ENCODE peak calls at places on chromosomes 16 and 17, in seven cellular contexts. One of them, this sample, is unnamed.

GRCh38 chr17:37064166-37064565 is 115.4 kb downstream of the AATF start:
- DNase-seq in HepG2: no peak
- DNase-seq in H1: no peak
- DNase-seq in suprapubic skin: peak
- DNase-seq in transverse colon: no peak
- DNase-seq in K562: no peak
- DNase-seq in GM12878: no peak
- DNase-seq in this sample: peak

GRCh38 chr17:52027081-52027480 is 131.4 kb downstream of the CA10 start:
- DNase-seq in transverse colon: no peak
- DNase-seq in K562: no peak
- DNase-seq in GM12878: no peak
- DNase-seq in H1: no peak
- DNase-seq in suprapubic skin: no peak
- DNase-seq in HepG2: no peak
- DNase-seq in this sample: no peak

GRCh38 chr17:68200689-68201424 is 47.0 kb upstream of the AMZ2 start:
- DNase-seq in suprapubic skin: peak
- DNase-seq in H1: peak
- DNase-seq in HepG2: peak
- DNase-seq in transverse colon: peak
- DNase-seq in K562: peak
- DNase-seq in GM12878: no peak
- DNase-seq in this sample: peak

GRCh38 chr17:47324224-47325020 is 667 bp downstream of the EFCAB13 start:
- DNase-seq in H1: no peak
- DNase-seq in K562: peak
- DNase-seq in suprapubic skin: peak
- DNase-seq in GM12878: peak
- DNase-seq in HepG2: no peak
- DNase-seq in transverse colon: peak
- DNase-seq in this sample: peak

GRCh38 chr17:8084250-8084649 is 3.3 kb downstream of the ALOX12B start:
- DNase-seq in GM12878: no peak
- DNase-seq in H1: no peak
- DNase-seq in suprapubic skin: no peak
- DNase-seq in HepG2: no peak
- DNase-seq in transverse colon: no peak
- DNase-seq in K562: no peak
- DNase-seq in this sample: no peak

GRCh38 chr17:39150104-39150634 is 1.3 kb downstream of the PLXDC1 start:
- DNase-seq in suprapubic skin: no peak
- DNase-seq in H1: no peak
- DNase-seq in K562: no peak
- DNase-seq in transverse colon: no peak
- DNase-seq in HepG2: no peak
- DNase-seq in GM12878: no peak
- DNase-seq in this sample: no peak

GRCh38 chr17:47742319-47743181 is 9.5 kb downstream of the TBX21 start:
- DNase-seq in suprapubic skin: peak
- DNase-seq in K562: peak
- DNase-seq in H1: no peak
- DNase-seq in transverse colon: no peak
- DNase-seq in HepG2: peak
- DNase-seq in GM12878: no peak
- DNase-seq in this sample: no peak

GRCh38 chr17:78748730-78749317 is 33.2 kb downstream of the CYTH1 start:
- DNase-seq in transverse colon: peak
- DNase-seq in H1: no peak
- DNase-seq in GM12878: peak
- DNase-seq in suprapubic skin: peak
- DNase-seq in K562: peak
- DNase-seq in HepG2: peak
- DNase-seq in this sample: peak

GRCh38 chr16:69747115-69747514 is 7.6 kb downstream of the NOB1 start:
- DNase-seq in K562: no peak
- DNase-seq in HepG2: no peak
- DNase-seq in transverse colon: no peak
- DNase-seq in H1: no peak
- DNase-seq in suprapubic skin: no peak
- DNase-seq in GM12878: no peak
- DNase-seq in this sample: no peak

GRCh38 chr16:89373355-89374110 is 116.8 kb downstream of the ANKRD11 start:
- DNase-seq in K562: no peak
- DNase-seq in suprapubic skin: no peak
- DNase-seq in HepG2: no peak
- DNase-seq in H1: no peak
- DNase-seq in GM12878: no peak
- DNase-seq in transverse colon: no peak
- DNase-seq in this sample: no peak

GRCh38 chr16:54150861-54151260 is 135.7 kb downstream of the IRX3 start:
- DNase-seq in transverse colon: no peak
- DNase-seq in K562: no peak
- DNase-seq in HepG2: no peak
- DNase-seq in suprapubic skin: no peak
- DNase-seq in H1: no peak
- DNase-seq in GM12878: no peak
- DNase-seq in this sample: no peak

GRCh38 chr16:8295436-8295835 is 294.9 kb downstream of the TMEM114 start:
- DNase-seq in H1: no peak
- DNase-seq in suprapubic skin: no peak
- DNase-seq in transverse colon: no peak
- DNase-seq in GM12878: no peak
- DNase-seq in HepG2: no peak
- DNase-seq in K562: no peak
- DNase-seq in this sample: no peak

GRCh38 chr17:78674595-78675315 is 97.6 kb upstream of the DNAH17 start:
- DNase-seq in GM12878: no peak
- DNase-seq in H1: no peak
- DNase-seq in HepG2: no peak
- DNase-seq in transverse colon: no peak
- DNase-seq in suprapubic skin: no peak
- DNase-seq in K562: peak
- DNase-seq in this sample: no peak

GRCh38 chr17:49108318-49108717 is 24.3 kb upstream of the B4GALNT2 start:
- DNase-seq in transverse colon: no peak
- DNase-seq in K562: no peak
- DNase-seq in suprapubic skin: no peak
- DNase-seq in GM12878: no peak
- DNase-seq in H1: no peak
- DNase-seq in HepG2: no peak
- DNase-seq in this sample: peak

GRCh38 chr17:15490634-15491261 is 23.3 kb upstream of the CDRT4 start:
- DNase-seq in suprapubic skin: peak
- DNase-seq in GM12878: no peak
- DNase-seq in transverse colon: peak
- DNase-seq in H1: peak
- DNase-seq in HepG2: no peak
- DNase-seq in K562: peak
- DNase-seq in this sample: no peak

GRCh38 chr16:17340804-17341203 is 130.0 kb downstream of the XYLT1 start:
- DNase-seq in transverse colon: no peak
- DNase-seq in K562: no peak
- DNase-seq in suprapubic skin: no peak
- DNase-seq in GM12878: no peak
- DNase-seq in H1: no peak
- DNase-seq in HepG2: no peak
- DNase-seq in this sample: no peak

GRCh38 chr17:81395600-81396277 is 482 bp downstream of the BAHCC1 start:
- DNase-seq in H1: no peak
- DNase-seq in K562: no peak
- DNase-seq in HepG2: no peak
- DNase-seq in GM12878: no peak
- DNase-seq in suprapubic skin: no peak
- DNase-seq in transverse colon: no peak
- DNase-seq in this sample: no peak

GRCh38 chr17:55264640-55265298 is at the start of gene HLF:
- DNase-seq in transverse colon: peak
- DNase-seq in H1: peak
- DNase-seq in suprapubic skin: peak
- DNase-seq in HepG2: peak
- DNase-seq in GM12878: no peak
- DNase-seq in K562: peak
- DNase-seq in this sample: peak

GRCh38 chr17:55267777-55268648 is 3.3 kb downstream of the HLF start:
- DNase-seq in HepG2: no peak
- DNase-seq in H1: no peak
- DNase-seq in GM12878: no peak
- DNase-seq in transverse colon: no peak
- DNase-seq in K562: no peak
- DNase-seq in suprapubic skin: no peak
- DNase-seq in this sample: no peak

GRCh38 chr17:55266958-55267688 is 2.4 kb downstream of the HLF start:
- DNase-seq in H1: no peak
- DNase-seq in suprapubic skin: no peak
- DNase-seq in K562: no peak
- DNase-seq in transverse colon: no peak
- DNase-seq in HepG2: no peak
- DNase-seq in GM12878: no peak
- DNase-seq in this sample: no peak

GRCh38 chr17:55265434-55266021 is 768 bp downstream of the HLF start:
- DNase-seq in H1: no peak
- DNase-seq in HepG2: no peak
- DNase-seq in suprapubic skin: no peak
- DNase-seq in K562: no peak
- DNase-seq in GM12878: no peak
- DNase-seq in transverse colon: no peak
- DNase-seq in this sample: no peak

GRCh38 chr17:55266051-55266957 is 1.5 kb downstream of the HLF start:
- DNase-seq in transverse colon: no peak
- DNase-seq in GM12878: no peak
- DNase-seq in H1: no peak
- DNase-seq in suprapubic skin: no peak
- DNase-seq in K562: no peak
- DNase-seq in HepG2: peak
- DNase-seq in this sample: no peak
- TF ChIP-seq POLR2AphosphoS5 in transverse colon: no peak
- TF ChIP-seq POLR2AphosphoS5 in GM12878: no peak
- TF ChIP-seq POLR2AphosphoS5 in H1: no peak
- TF ChIP-seq POLR2AphosphoS5 in suprapubic skin: no peak
- TF ChIP-seq POLR2AphosphoS5 in K562: no peak
- TF ChIP-seq POLR2AphosphoS5 in HepG2: peak
- TF ChIP-seq POLR2AphosphoS5 in this sample: no peak

GRCh38 chr16:53105565-53105964 is 50.8 kb downstream of the CHD9 start:
- DNase-seq in HepG2: no peak
- DNase-seq in K562: no peak
- DNase-seq in transverse colon: no peak
- DNase-seq in suprapubic skin: no peak
- DNase-seq in H1: no peak
- DNase-seq in GM12878: no peak
- DNase-seq in this sample: no peak
- H3K27ac ChIP-seq in HepG2: no peak
- H3K27ac ChIP-seq in K562: no peak
- H3K27ac ChIP-seq in transverse colon: no peak
- H3K27ac ChIP-seq in suprapubic skin: no peak
- H3K27ac ChIP-seq in H1: no peak
- H3K27ac ChIP-seq in GM12878: no peak
- H3K27ac ChIP-seq in this sample: no peak

DNA sequence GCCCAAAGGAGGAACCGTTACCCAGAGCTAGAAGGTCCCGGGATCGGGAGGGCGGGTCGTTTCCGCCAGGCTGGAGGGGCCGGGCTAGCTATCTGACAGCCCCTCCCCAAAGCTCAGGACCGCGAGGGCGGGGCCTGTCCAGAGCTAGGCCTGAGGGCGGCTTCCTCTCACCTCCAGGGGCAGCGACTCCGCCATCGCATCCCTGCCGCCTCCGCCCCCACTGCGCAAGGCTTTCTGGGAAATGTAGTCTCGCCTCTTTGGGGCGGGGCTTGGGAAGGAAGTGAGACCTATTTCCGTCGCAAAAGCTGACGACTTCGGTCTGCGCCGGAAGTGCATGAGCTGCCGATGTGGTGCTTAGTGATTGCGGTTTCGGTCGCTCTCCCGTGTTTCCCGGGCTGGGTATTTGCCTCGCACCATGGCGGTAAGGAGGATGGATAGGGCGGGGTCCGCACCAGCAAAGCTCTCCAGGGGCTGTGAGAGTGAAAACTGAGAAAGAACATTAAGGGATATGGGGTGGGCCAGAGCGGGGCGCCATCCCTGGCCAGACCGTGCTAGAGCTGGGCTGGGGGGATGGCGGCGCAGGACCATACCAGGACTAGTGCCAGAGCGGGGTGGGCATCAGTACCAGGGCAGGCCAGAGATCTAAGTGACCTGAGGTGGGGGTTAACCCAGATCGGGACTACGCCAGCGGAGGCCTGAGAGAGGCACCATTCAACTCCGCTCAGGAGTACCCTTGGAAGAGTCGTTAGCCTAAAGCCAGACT is at the start of gene TMEM208:
- DNase-seq in suprapubic skin: peak
- DNase-seq in GM12878: peak
- DNase-seq in transverse colon: peak
- DNase-seq in HepG2: peak
- DNase-seq in K562: peak
- DNase-seq in H1: peak
- DNase-seq in this sample: peak
- TF ChIP-seq EP300 in suprapubic skin: no peak
- TF ChIP-seq EP300 in GM12878: no peak
- TF ChIP-seq EP300 in transverse colon: no peak
- TF ChIP-seq EP300 in HepG2: peak
- TF ChIP-seq EP300 in K562: peak
- TF ChIP-seq EP300 in H1: no peak
- TF ChIP-seq EP300 in this sample: no peak

DNA sequence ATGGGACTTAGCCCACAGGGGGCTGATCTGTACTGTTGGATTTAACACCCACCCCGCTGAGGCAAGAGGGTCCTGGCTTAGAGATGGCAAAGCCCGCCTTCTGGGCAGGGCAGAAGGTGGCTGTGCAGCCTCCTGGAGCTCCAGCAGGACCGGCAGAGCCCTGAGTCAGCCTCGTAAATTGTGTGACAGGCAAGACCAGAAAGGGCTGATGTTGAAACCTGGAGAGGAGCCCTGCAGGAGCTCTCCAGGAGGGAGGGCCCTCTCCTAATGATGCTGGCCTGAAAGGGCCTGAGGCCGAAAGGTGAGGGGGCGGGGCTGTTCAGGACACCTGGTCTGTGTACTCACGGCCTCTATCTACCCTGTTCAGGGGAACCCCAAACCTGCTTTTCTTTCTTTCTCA is 22.5 kb upstream of the MYO15B start:
- DNase-seq in suprapubic skin: no peak
- DNase-seq in HepG2: no peak
- DNase-seq in K562: no peak
- DNase-seq in transverse colon: no peak
- DNase-seq in H1: no peak
- DNase-seq in GM12878: no peak
- DNase-seq in this sample: no peak
- TF ChIP-seq POLR2AphosphoS5 in suprapubic skin: no peak
- TF ChIP-seq POLR2AphosphoS5 in HepG2: no peak
- TF ChIP-seq POLR2AphosphoS5 in K562: no peak
- TF ChIP-seq POLR2AphosphoS5 in transverse colon: no peak
- TF ChIP-seq POLR2AphosphoS5 in H1: no peak
- TF ChIP-seq POLR2AphosphoS5 in GM12878: no peak
- TF ChIP-seq POLR2AphosphoS5 in this sample: no peak